ENCODE peak calls at places on chromosomes 11 and 22, in six cellular contexts. R, C, M, N, Y and K are unnamed samples.

GRCh38 chr11:129538323-129538722 is 162.7 kb downstream of the BARX2 start:
- DNase-seq in Y (no peak), N (no peak), C (no peak), M (no peak), R (no peak), K (no peak)

GRCh38 chr11:1450958-1451710 is 35.4 kb downstream of the MOB2 start:
- DNase-seq in R (no peak), Y (no peak), M (peak), C (no peak), N (no peak), K (no peak)

GRCh38 chr11:67356867-67357561 is 3.7 kb upstream of the POLD4 start:
- DNase-seq in Y (peak), M (peak), N (no peak), C (peak), R (peak), K (peak)

GRCh38 chr22:27632451-27633295 is 168.9 kb downstream of the MN1 start:
- DNase-seq in Y (no peak), R (peak), N (no peak), M (peak), C (no peak), K (no peak)

GRCh38 chr11:131511794-131512193 is 141.4 kb downstream of the NTM start:
- DNase-seq in C (no peak), Y (peak), R (no peak), M (peak), N (no peak), K (peak)

GRCh38 chr11:62501432-62501891 is 45.1 kb downstream of the AHNAK start:
- DNase-seq in R (peak), C (no peak), M (peak), Y (no peak), N (no peak), K (no peak)

GRCh38 chr11:102168483-102168882 is 58.2 kb downstream of the YAP1 start:
- DNase-seq in C (no peak), R (no peak), M (no peak), N (no peak), Y (no peak), K (no peak)

GRCh38 chr11:9802291-9802861 is 138.5 kb downstream of the SWAP70 start:
- DNase-seq in N (no peak), M (no peak), R (no peak), Y (no peak), C (no peak), K (no peak)

GRCh38 chr11:10314199-10315072 is 9.6 kb downstream of the ADM start:
- DNase-seq in N (no peak), C (peak), Y (peak), R (no peak), M (peak), K (no peak)

GRCh38 chr11:2582436-2582931 is 117.3 kb downstream of the KCNQ1OT1 start:
- DNase-seq in C (peak), M (no peak), Y (no peak), N (no peak), R (peak), K (no peak)

GRCh38 chr11:41716862-41717261 is 257.4 kb upstream of the LRRC4C start:
- DNase-seq in C (no peak), M (no peak), Y (no peak), R (no peak), N (no peak), K (no peak)

GRCh38 chr22:38077595-38077994 is 6.4 kb downstream of the SLC16A8 start:
- DNase-seq in M (no peak), C (no peak), R (no peak), Y (no peak), N (no peak), K (no peak)

GRCh38 chr11:109864834-109865557 is 228.2 kb upstream of the ZC3H12C start:
- DNase-seq in Y (peak), R (no peak), N (no peak), M (peak), C (no peak), K (no peak)

GRCh38 chr11:47241740-47242400 is 6.7 kb downstream of the ACP2 start:
- DNase-seq in R (no peak), M (no peak), C (no peak), N (no peak), Y (no peak), K (no peak)

GRCh38 chr11:112655386-112655785 is 305.8 kb upstream of the NCAM1 start:
- DNase-seq in R (peak), Y (no peak), C (peak), N (no peak), M (peak), K (no peak)

GRCh38 chr11:11020747-11021149 is 162.9 kb upstream of the ZBED5 start:
- DNase-seq in C (no peak), Y (no peak), R (no peak), M (peak), N (no peak), K (no peak)

GRCh38 chr11:15839061-15839460 is 517.3 kb downstream of the SOX6 start:
- DNase-seq in R (no peak), M (no peak), C (no peak), N (no peak), Y (no peak), K (no peak)

GRCh38 chr11:70568504-70569172 is 170.3 kb downstream of the CTTN start:
- DNase-seq in M (peak), Y (no peak), R (peak), N (no peak), C (no peak), K (peak)

GRCh38 chr11:57410287-57410686 is 16.6 kb downstream of the SLC43A3 start:
- DNase-seq in R (no peak), N (no peak), Y (no peak), C (no peak), M (no peak), K (no peak)

GRCh38 chr11:129323896-129324522 is 51.6 kb upstream of the BARX2 start:
- DNase-seq in N (no peak), C (no peak), Y (no peak), M (no peak), R (no peak), K (no peak)

GRCh38 chr11:120622189-120622912 is 110.8 kb downstream of the GRIK4 start:
- DNase-seq in R (peak), Y (no peak), C (no peak), M (no peak), N (no peak), K (no peak)

GRCh38 chr22:50236731-50237409 is 8.0 kb downstream of the TUBGCP6 start:
- DNase-seq in C (no peak), M (no peak), R (peak), N (no peak), Y (no peak), K (no peak)
- TF ChIP-seq CTCF in C (peak), M (peak), R (peak), N (peak), Y (peak), K (peak)

GRCh38 chr22:21590809-21591641 is 23.5 kb downstream of the UBE2L3 start:
- DNase-seq in N (no peak), C (no peak), R (no peak), Y (no peak), M (no peak), K (no peak)

GRCh38 chr22:21592422-21592821 is 24.9 kb downstream of the UBE2L3 start:
- DNase-seq in Y (no peak), N (no peak), R (no peak), M (no peak), C (no peak), K (no peak)

GRCh38 chr22:21594865-21595452 is 27.4 kb downstream of the UBE2L3 start:
- DNase-seq in Y (no peak), M (no peak), R (no peak), N (no peak), C (no peak), K (no peak)

GRCh38 chr22:21591695-21592094 is 24.2 kb downstream of the UBE2L3 start:
- DNase-seq in R (peak), N (no peak), Y (no peak), C (no peak), M (no peak), K (no peak)

GRCh38 chr22:21593406-21594232 is 26.1 kb downstream of the UBE2L3 start:
- DNase-seq in R (peak), Y (no peak), C (no peak), N (no peak), M (no peak), K (peak)
- TF ChIP-seq CTCF in R (peak), Y (no peak), C (peak), N (peak), M (peak), K (peak)

DNA sequence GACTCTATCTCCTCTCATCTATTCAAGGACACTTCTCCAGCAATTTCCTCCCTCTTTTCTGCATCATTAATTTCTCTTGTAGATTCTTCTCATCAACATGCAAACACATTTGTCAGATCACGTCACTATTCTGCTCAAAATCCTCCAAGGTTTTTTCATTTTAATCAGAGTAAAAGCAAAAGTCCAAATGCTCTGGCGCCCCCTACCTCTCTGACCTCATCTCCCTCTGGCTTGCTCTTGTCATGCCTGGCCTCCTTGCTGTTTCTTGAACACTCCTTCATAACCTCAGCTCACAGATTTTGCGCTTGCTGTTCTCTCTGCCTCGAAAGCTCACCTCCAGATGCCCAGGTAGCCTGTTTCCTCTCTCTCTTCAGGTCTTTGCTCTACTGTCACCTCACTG is 22.4 kb downstream of the RTCB start:
- DNase-seq in N (no peak), Y (no peak), C (no peak), M (peak), R (no peak), K (peak)
- TF ChIP-seq CTCF in N (peak), Y (no peak), C (no peak), M (peak), R (peak), K (peak)

GRCh38 chr11:76293189-76293631 is 86.9 kb upstream of the WNT11 start:
- DNase-seq in Y (peak), R (no peak), C (no peak), N (no peak), M (no peak), K (no peak)

GRCh38 chr11:76298255-76298654 is 82.7 kb downstream of the THAP12 start:
- DNase-seq in M (no peak), C (no peak), N (no peak), Y (no peak), R (no peak), K (no peak)

GRCh38 chr11:76297143-76297542 is 83.8 kb downstream of the THAP12 start:
- DNase-seq in C (no peak), M (no peak), Y (no peak), R (no peak), N (no peak), K (no peak)

GRCh38 chr11:76292583-76293188 is 86.4 kb upstream of the WNT11 start:
- DNase-seq in Y (no peak), R (no peak), N (no peak), M (no peak), C (no peak), K (no peak)

GRCh38 chr11:76296731-76297130 is 84.2 kb downstream of the THAP12 start:
- DNase-seq in Y (no peak), M (no peak), R (no peak), N (no peak), C (no peak), K (no peak)
- TF ChIP-seq CTCF in Y (no peak), M (no peak), R (no peak), N (no peak), C (no peak), K (no peak)